ENCODE peak calls at places on chromosomes 16 and 17, in four cellular contexts. L, E, P and M are unnamed samples.
A peak's percentile ranks its signal among the peaks of the same experiment; 100 is the strongest.

GRCh38 chr16:71540-72341 is 690 bp downstream of the RHBDF1 start:
- DNase-seq in E (peak; percentile 41), L (peak; percentile 81), P (no peak), M (peak; percentile 66)

GRCh38 chr16:54048994-54049929 is 237.3 kb downstream of the IRX3 start:
- DNase-seq in E (no peak), L (no peak), P (no peak), M (no peak)

GRCh38 chr17:14840616-14841231 is 424.4 kb downstream of the PMP22 start:
- DNase-seq in E (no peak), P (no peak), L (no peak), M (no peak)

GRCh38 chr17:39739885-39740356 is 2.2 kb downstream of the GRB7 start:
- DNase-seq in P (no peak), L (no peak), E (peak; percentile 43), M (peak; percentile 23)

GRCh38 chr17:82866521-82867214 is 26.8 kb upstream of the ZNF750 start:
- DNase-seq in L (no peak), E (no peak), P (no peak), M (peak; percentile 15)

GRCh38 chr16:75420987-75421819 is 12.1 kb downstream of the CFDP1 start:
- DNase-seq in P (no peak), E (peak; percentile 73), L (peak; percentile 45), M (peak; percentile 85)

GRCh38 chr16:81711609-81712329 is 67.3 kb upstream of the PLCG2 start:
- DNase-seq in L (peak; percentile 97), P (no peak), E (no peak), M (peak; percentile 58)

GRCh38 chr17:79933863-79934652 is 94.8 kb upstream of the CBX4 start:
- DNase-seq in P (no peak), L (peak; percentile 58), E (no peak), M (no peak)

GRCh38 chr16:89473791-89474414 is 16.5 kb downstream of the ANKRD11 start:
- DNase-seq in E (no peak), P (no peak), L (no peak), M (no peak)

GRCh38 chr17:75869282-75870141 is 8.9 kb downstream of the TRIM47 start:
- DNase-seq in E (peak; percentile 99), P (no peak), L (peak; percentile 57), M (no peak)

GRCh38 chr17:44188757-44189403 is 2.1 kb downstream of the TMUB2 start:
- DNase-seq in E (no peak), P (no peak), L (no peak), M (no peak)

GRCh38 chr16:31409433-31409832 is 16.3 kb downstream of the ITGAD start:
- DNase-seq in P (no peak), L (peak; percentile 46), E (no peak), M (no peak)

GRCh38 chr17:55134486-55135157 is 130.1 kb upstream of the HLF start:
- DNase-seq in P (no peak), E (no peak), L (no peak), M (no peak)

GRCh38 chr17:17391575-17392370 is 85.0 kb upstream of the MED9 start:
- DNase-seq in P (peak; percentile 37), E (no peak), L (peak; percentile 51), M (no peak)

GRCh38 chr17:81382851-81383250 is 12.4 kb upstream of the BAHCC1 start:
- DNase-seq in L (no peak), P (no peak), E (no peak), M (no peak)

GRCh38 chr17:59406808-59407381 is 75.4 kb downstream of the YPEL2 start:
- DNase-seq in E (peak; percentile 20), P (no peak), L (peak; percentile 56), M (no peak)

GRCh38 chr16:12119562-12119961 is 143.0 kb downstream of the SNX29 start:
- DNase-seq in E (no peak), L (no peak), P (no peak), M (no peak)

GRCh38 chr17:75839942-75840778 is 4.0 kb downstream of the UNC13D start:
- DNase-seq in L (no peak), E (no peak), P (no peak), M (no peak)

GRCh38 chr17:17669081-17669850 is 12.0 kb upstream of the RAI1 start:
- DNase-seq in E (no peak), P (no peak), L (no peak), M (no peak)

GRCh38 chr16:69187387-69187890 is 475 bp downstream of the SNTB2 start:
- DNase-seq in L (peak; percentile 43), P (no peak), E (no peak), M (peak; percentile 45)

GRCh38 chr17:4136373-4136772 is 6.5 kb downstream of the ZZEF1 start:
- DNase-seq in P (no peak), L (no peak), E (no peak), M (no peak)

GRCh38 chr16:22623351-22623781 is 112.7 kb downstream of the NPIPB5 start:
- DNase-seq in P (no peak), E (no peak), L (no peak), M (no peak)

GRCh38 chr17:12721581-12721980 is 55.9 kb downstream of the MYOCD start:
- DNase-seq in E (no peak), L (no peak), P (no peak), M (no peak)

GRCh38 chr16:53714080-53715050 is 10.4 kb downstream of the FTO start:
- DNase-seq in P (no peak), L (no peak), E (no peak), M (no peak)

GRCh38 chr17:67481808-67482207 is 104.7 kb downstream of the PITPNC1 start:
- DNase-seq in P (no peak), L (no peak), E (no peak), M (no peak)

DNA sequence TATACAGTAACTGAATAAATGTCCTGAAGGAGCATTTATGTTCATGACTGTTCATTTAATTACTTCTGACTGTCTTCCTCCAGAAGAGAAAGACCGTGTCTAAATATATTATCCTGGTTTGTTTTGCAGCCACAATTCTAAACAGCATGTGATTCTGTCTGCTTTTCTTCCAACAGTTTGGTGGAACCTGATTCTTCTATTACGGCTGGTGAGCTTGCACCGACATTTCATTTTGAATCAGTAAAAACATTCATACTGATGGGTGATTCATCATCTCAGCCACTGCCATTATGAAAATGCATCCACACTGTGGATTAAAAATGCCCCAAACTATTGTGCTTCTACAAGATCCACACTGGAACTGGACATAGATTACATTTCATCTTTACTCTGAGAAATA is 16.9 kb downstream of the KNOP1 start:
- DNase-seq in P (no peak), L (no peak), E (no peak), M (no peak)
- H3K4me1 ChIP-seq in P (peaks cover 2% of the 10 kb centered on the region), L (peaks cover 60% of the 10 kb centered on the region), E (peaks cover 20% of the 10 kb centered on the region), M (peaks cover 6% of the 10 kb centered on the region)

DNA sequence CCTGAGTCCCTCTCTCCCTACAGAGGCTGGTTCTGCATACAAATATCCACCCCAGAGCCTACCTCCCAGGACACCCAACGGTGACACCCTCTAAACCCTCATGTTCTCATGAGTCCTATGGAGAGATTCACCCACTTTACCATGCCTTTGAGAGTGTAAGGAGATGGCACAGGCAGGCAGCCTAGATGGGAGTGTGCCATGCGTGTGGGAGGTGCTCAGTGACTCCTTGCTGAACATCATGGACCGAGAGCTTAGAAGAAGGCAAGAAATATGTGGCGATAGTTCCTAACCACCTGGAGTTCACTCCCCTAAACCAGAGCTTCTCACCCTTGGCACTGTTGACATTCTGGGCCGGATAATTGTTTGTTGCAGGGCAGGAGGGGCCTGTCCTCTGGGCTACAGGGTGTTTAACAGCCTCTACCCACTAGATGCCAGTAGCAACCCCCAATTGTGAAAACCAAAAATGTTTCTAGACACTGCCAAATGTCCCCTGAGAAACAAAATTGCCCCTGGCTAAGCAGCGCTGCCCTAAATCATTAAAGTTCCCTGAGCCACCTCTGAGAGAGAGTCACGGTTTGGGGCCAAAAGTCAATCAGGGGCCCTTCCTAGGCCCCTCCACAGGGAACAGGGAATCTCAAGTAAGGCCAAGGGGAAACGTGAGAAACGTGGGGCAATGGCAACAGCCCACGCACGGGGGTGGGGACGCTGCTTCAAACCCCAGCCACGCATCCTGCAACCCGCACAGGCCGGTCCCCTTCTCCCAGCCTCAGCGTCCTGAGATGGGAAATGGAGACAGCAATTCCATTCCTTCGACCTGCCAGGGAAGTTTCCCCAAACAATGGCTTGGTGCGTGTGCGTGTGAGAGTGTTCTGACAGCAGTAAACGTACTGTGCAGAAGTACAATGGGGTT is 66.8 kb downstream of the C16orf78 start:
- DNase-seq in E (no peak), L (no peak), P (no peak), M (no peak)
- TF ChIP-seq POLR2AphosphoS2 in E (no peak), L (no peak), P (no peak), M (no peak)

DNA sequence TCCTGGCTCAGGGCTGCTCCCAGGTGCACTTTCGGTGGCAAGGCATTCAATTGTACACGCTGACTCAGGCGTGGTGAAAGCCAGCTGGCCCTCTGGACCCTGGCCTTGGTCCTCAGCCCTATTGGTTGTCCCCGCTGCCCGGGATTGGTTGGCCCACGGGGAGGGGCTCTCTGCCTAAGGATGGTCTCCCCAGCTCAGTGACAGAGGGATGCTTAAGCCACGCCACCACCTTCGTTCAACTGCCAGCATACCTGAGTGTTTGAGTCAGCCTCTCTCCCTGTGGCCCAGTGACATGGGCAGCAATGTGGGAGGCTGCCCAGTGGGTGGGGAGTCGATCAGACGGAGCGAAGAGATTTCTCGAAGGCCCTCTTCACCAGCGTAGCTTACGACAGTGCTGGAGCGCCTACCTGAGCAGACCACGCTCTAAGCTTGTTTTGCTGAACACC is 30.3 kb downstream of the IRF8 start:
- DNase-seq in E (no peak), L (no peak), P (no peak), M (no peak)
- H3K4me1 ChIP-seq in E (peaks cover 7% of the 10 kb centered on the region), L (no peaks in the 10 kb centered on the region), P (peaks cover 15% of the 10 kb centered on the region), M (no peaks in the 10 kb centered on the region)

GRCh38 chr17:73481672-73482071 is 162.6 kb downstream of the SDK2 start:
- DNase-seq in L (no peak), P (no peak), E (no peak), M (no peak)
- TF ChIP-seq POLR2AphosphoS2 in L (no peak), P (no peak), E (no peak), M (no peak)

GRCh38 chr17:78715876-78716275 is 66.2 kb downstream of the CYTH1 start:
- DNase-seq in L (no peak), E (no peak), P (no peak), M (no peak)
- H3K4me1 ChIP-seq in L (peaks cover 49% of the 10 kb centered on the region), E (peaks cover 63% of the 10 kb centered on the region), P (peaks cover 56% of the 10 kb centered on the region), M (no peaks in the 10 kb centered on the region)

DNA sequence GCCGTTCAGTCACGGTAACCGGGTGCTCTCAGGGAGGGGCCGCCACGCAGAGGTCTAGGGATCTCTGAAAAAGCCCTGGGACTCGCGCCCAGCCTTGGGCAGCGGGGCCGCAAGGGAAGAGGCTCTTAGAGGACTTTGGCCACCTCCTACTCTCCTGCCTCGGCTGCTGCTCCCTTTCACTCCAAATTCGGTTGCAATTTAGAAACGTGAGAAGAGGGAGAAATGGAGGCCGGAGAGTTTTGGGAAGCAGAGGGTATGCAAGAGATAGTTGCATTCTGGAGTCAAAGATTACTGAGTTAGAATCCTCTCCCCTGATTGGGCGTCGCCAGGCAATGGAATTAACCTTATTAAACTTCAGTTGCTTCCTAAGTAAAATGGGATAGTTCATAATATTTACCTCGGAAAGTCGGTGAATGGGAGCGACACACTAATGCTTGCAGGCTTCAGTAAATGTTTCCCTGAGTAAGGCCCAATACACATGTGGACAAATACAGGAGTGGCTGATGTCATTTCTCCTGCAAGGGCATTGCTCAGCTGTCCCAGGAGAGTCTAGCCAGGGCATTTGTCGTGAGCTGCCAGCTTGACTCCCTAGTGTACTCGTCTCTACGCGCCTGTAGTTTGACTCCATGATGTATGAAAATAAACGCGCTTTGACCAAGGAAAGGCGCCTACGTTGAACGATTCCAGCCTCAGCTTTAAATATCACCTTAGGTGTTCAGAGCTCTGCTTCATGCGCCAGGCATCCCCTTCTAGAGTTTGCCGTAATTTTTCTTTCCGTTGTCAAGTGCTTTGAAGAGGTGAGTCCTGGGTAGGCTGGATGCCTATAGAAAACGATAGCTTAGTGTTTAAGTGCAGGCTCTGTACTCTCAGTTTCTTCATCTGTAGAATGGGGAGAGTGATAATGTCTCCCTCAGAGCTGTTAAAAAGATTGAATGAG is 667 bp downstream of the OGFOD1 start:
- DNase-seq in E (peak; percentile 75), P (no peak), L (peak; percentile 11), M (peak; percentile 23)
- TF ChIP-seq POLR2AphosphoS2 in E (no peak), P (no peak), L (no peak), M (no peak)